ENCODE peak calls at places on chromosome 20, in eight cellular contexts. One of them, this sample, is unnamed.

GRCh38 chr20:32626859-32627636 is 41.9 kb upstream of the NOL4L start:
- DNase-seq in tibial artery: no peak
- DNase-seq in cardiac muscle cell: no peak
- DNase-seq in bronchial epithelial cell: no peak
- DNase-seq in mammary epithelial cell: no peak
- DNase-seq in small intestine: peak; percentile 13
- DNase-seq in stomach: peak; percentile 61
- DNase-seq in IMR-90: no peak
- DNase-seq in this sample: no peak

GRCh38 chr20:64265201-64265600 is 9.7 kb downstream of the PCMTD2 start:
- DNase-seq in tibial artery: no peak
- DNase-seq in cardiac muscle cell: no peak
- DNase-seq in bronchial epithelial cell: no peak
- DNase-seq in mammary epithelial cell: no peak
- DNase-seq in small intestine: no peak
- DNase-seq in stomach: no peak
- DNase-seq in IMR-90: no peak
- DNase-seq in this sample: no peak

GRCh38 chr20:25336561-25337422 is 53.8 kb downstream of the ABHD12 start:
- DNase-seq in tibial artery: no peak
- DNase-seq in cardiac muscle cell: peak; percentile 38
- DNase-seq in bronchial epithelial cell: peak; percentile 81
- DNase-seq in mammary epithelial cell: peak; percentile 76
- DNase-seq in small intestine: no peak
- DNase-seq in stomach: no peak
- DNase-seq in IMR-90: peak; percentile 35
- DNase-seq in this sample: no peak

GRCh38 chr20:33554914-33555420 is 65.1 kb downstream of the CBFA2T2 start:
- DNase-seq in tibial artery: no peak
- DNase-seq in cardiac muscle cell: peak; percentile 75
- DNase-seq in bronchial epithelial cell: peak; percentile 96
- DNase-seq in mammary epithelial cell: peak; percentile 86
- DNase-seq in small intestine: peak; percentile 88
- DNase-seq in stomach: no peak
- DNase-seq in IMR-90: peak; percentile 99
- DNase-seq in this sample: peak; percentile 67

GRCh38 chr20:45407783-45408645 is at the start of gene DBNDD2:
- DNase-seq in tibial artery: peak; percentile 35
- DNase-seq in cardiac muscle cell: no peak
- DNase-seq in bronchial epithelial cell: no peak
- DNase-seq in mammary epithelial cell: no peak
- DNase-seq in small intestine: no peak
- DNase-seq in stomach: no peak
- DNase-seq in IMR-90: no peak
- DNase-seq in this sample: no peak

GRCh38 chr20:63742381-63743024 is 2.9 kb downstream of the SLC2A4RG start:
- DNase-seq in tibial artery: no peak
- DNase-seq in cardiac muscle cell: no peak
- DNase-seq in bronchial epithelial cell: no peak
- DNase-seq in mammary epithelial cell: no peak
- DNase-seq in small intestine: no peak
- DNase-seq in stomach: no peak
- DNase-seq in IMR-90: no peak
- DNase-seq in this sample: no peak

GRCh38 chr20:32207626-32208498 is at the start of the genes PLAGL2 and POFUT1:
- DNase-seq in tibial artery: peak; percentile 84
- DNase-seq in cardiac muscle cell: peak; percentile 95
- DNase-seq in bronchial epithelial cell: peak; percentile 59
- DNase-seq in mammary epithelial cell: peak; percentile 87
- DNase-seq in small intestine: peak; percentile 89
- DNase-seq in stomach: peak; percentile 94
- DNase-seq in IMR-90: peak; percentile 82
- DNase-seq in this sample: peak; percentile 61

GRCh38 chr20:330233-331149 is 5.1 kb downstream of the SOX12 start:
- DNase-seq in tibial artery: no peak
- DNase-seq in cardiac muscle cell: peak; percentile 82
- DNase-seq in bronchial epithelial cell: peak; percentile 52
- DNase-seq in mammary epithelial cell: peak; percentile 50
- DNase-seq in small intestine: peak; percentile 53
- DNase-seq in stomach: peak; percentile 49
- DNase-seq in IMR-90: peak; percentile 66
- DNase-seq in this sample: peak; percentile 21

GRCh38 chr20:7971536-7972285 is 31.5 kb upstream of the HAO1 start:
- DNase-seq in tibial artery: no peak
- DNase-seq in cardiac muscle cell: no peak
- DNase-seq in bronchial epithelial cell: no peak
- DNase-seq in mammary epithelial cell: no peak
- DNase-seq in small intestine: no peak
- DNase-seq in stomach: no peak
- DNase-seq in IMR-90: peak; percentile 10
- DNase-seq in this sample: no peak

GRCh38 chr20:24669701-24670100 is 200.3 kb downstream of the SYNDIG1 start:
- DNase-seq in tibial artery: peak; percentile 13
- DNase-seq in cardiac muscle cell: no peak
- DNase-seq in bronchial epithelial cell: peak; percentile 4
- DNase-seq in mammary epithelial cell: no peak
- DNase-seq in small intestine: no peak
- DNase-seq in stomach: no peak
- DNase-seq in IMR-90: no peak
- DNase-seq in this sample: no peak

GRCh38 chr20:4025679-4026078 is 10.3 kb upstream of the RNF24 start:
- DNase-seq in tibial artery: no peak
- DNase-seq in cardiac muscle cell: no peak
- DNase-seq in bronchial epithelial cell: no peak
- DNase-seq in mammary epithelial cell: no peak
- DNase-seq in small intestine: no peak
- DNase-seq in stomach: no peak
- DNase-seq in IMR-90: no peak
- DNase-seq in this sample: no peak

GRCh38 chr20:49424536-49424935 is 57.9 kb downstream of the KCNB1 start:
- DNase-seq in tibial artery: no peak
- DNase-seq in cardiac muscle cell: no peak
- DNase-seq in bronchial epithelial cell: no peak
- DNase-seq in mammary epithelial cell: no peak
- DNase-seq in small intestine: no peak
- DNase-seq in stomach: no peak
- DNase-seq in IMR-90: no peak
- DNase-seq in this sample: no peak

GRCh38 chr20:19737025-19737424 is 21.0 kb upstream of the RIN2 start:
- DNase-seq in tibial artery: no peak
- DNase-seq in cardiac muscle cell: no peak
- DNase-seq in bronchial epithelial cell: peak; percentile 100
- DNase-seq in mammary epithelial cell: peak; percentile 98
- DNase-seq in small intestine: peak; percentile 87
- DNase-seq in stomach: no peak
- DNase-seq in IMR-90: peak; percentile 48
- DNase-seq in this sample: peak; percentile 63

GRCh38 chr20:25061103-25061799 is 3.3 kb upstream of the ACSS1 start:
- DNase-seq in tibial artery: peak; percentile 0
- DNase-seq in cardiac muscle cell: no peak
- DNase-seq in bronchial epithelial cell: no peak
- DNase-seq in mammary epithelial cell: no peak
- DNase-seq in small intestine: peak; percentile 21
- DNase-seq in stomach: peak; percentile 68
- DNase-seq in IMR-90: no peak
- DNase-seq in this sample: no peak

GRCh38 chr20:25015986-25016385 is 23.4 kb upstream of the APMAP start:
- DNase-seq in tibial artery: peak; percentile 5
- DNase-seq in cardiac muscle cell: no peak
- DNase-seq in bronchial epithelial cell: no peak
- DNase-seq in mammary epithelial cell: no peak
- DNase-seq in small intestine: no peak
- DNase-seq in stomach: peak; percentile 22
- DNase-seq in IMR-90: no peak
- DNase-seq in this sample: no peak

GRCh38 chr20:36645998-36646397 is at the start of gene SLA2:
- DNase-seq in tibial artery: no peak
- DNase-seq in cardiac muscle cell: no peak
- DNase-seq in bronchial epithelial cell: no peak
- DNase-seq in mammary epithelial cell: no peak
- DNase-seq in small intestine: peak; percentile 53
- DNase-seq in stomach: peak; percentile 43
- DNase-seq in IMR-90: no peak
- DNase-seq in this sample: no peak

GRCh38 chr20:64242797-64243475 is 12.6 kb upstream of the PCMTD2 start:
- DNase-seq in tibial artery: no peak
- DNase-seq in cardiac muscle cell: no peak
- DNase-seq in bronchial epithelial cell: no peak
- DNase-seq in mammary epithelial cell: no peak
- DNase-seq in small intestine: no peak
- DNase-seq in stomach: no peak
- DNase-seq in IMR-90: no peak
- DNase-seq in this sample: no peak

GRCh38 chr20:53030061-53030460 is 57.9 kb downstream of the TSHZ2 start:
- DNase-seq in tibial artery: no peak
- DNase-seq in cardiac muscle cell: no peak
- DNase-seq in bronchial epithelial cell: no peak
- DNase-seq in mammary epithelial cell: no peak
- DNase-seq in small intestine: no peak
- DNase-seq in stomach: no peak
- DNase-seq in IMR-90: no peak
- DNase-seq in this sample: no peak

GRCh38 chr20:3777726-3778629 is 3.3 kb downstream of the SPEF1 start:
- DNase-seq in tibial artery: peak; percentile 73
- DNase-seq in cardiac muscle cell: peak; percentile 37
- DNase-seq in bronchial epithelial cell: peak; percentile 26
- DNase-seq in mammary epithelial cell: peak; percentile 44
- DNase-seq in small intestine: peak; percentile 30
- DNase-seq in stomach: peak; percentile 62
- DNase-seq in IMR-90: no peak
- DNase-seq in this sample: no peak

GRCh38 chr20:1933465-1933870 is 38.3 kb downstream of the SIRPA start:
- DNase-seq in tibial artery: peak; percentile 65
- DNase-seq in cardiac muscle cell: peak; percentile 81
- DNase-seq in bronchial epithelial cell: no peak
- DNase-seq in mammary epithelial cell: no peak
- DNase-seq in small intestine: no peak
- DNase-seq in stomach: no peak
- DNase-seq in IMR-90: peak; percentile 36
- DNase-seq in this sample: peak; percentile 53

DNA sequence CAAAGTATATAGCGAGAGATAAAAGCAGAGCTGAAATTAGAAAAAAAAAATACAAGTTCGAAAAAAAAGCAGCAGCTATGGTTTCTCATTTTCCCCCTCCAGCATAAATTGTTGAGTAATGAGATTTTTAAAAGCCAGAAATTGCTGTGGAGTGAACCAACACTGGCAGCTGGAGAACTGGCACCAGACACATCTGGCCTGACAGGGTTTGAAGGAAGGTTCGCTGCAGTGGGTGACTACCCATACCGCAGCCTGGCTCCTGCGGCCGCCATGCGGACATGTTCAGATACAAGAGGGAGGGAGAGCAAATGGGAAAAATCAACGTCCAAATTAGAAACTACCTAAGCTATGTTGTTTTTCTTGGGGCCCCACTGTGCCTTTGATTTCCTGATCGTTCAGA is 3.3 kb downstream of the APCDD1L start:
- DNase-seq in tibial artery: no peak
- DNase-seq in cardiac muscle cell: no peak
- DNase-seq in bronchial epithelial cell: no peak
- DNase-seq in mammary epithelial cell: no peak
- DNase-seq in small intestine: no peak
- DNase-seq in stomach: no peak
- DNase-seq in IMR-90: no peak
- DNase-seq in this sample: no peak
- H3K4me3 ChIP-seq in tibial artery: no peak overlapping the region
- H3K4me3 ChIP-seq in cardiac muscle cell: no peak overlapping the region
- H3K4me3 ChIP-seq in bronchial epithelial cell: no peak overlapping the region
- H3K4me3 ChIP-seq in mammary epithelial cell: no peak overlapping the region
- H3K4me3 ChIP-seq in small intestine: no peak overlapping the region
- H3K4me3 ChIP-seq in stomach: no peak overlapping the region
- H3K4me3 ChIP-seq in IMR-90: no peak overlapping the region
- H3K4me3 ChIP-seq in this sample: no peak overlapping the region

DNA sequence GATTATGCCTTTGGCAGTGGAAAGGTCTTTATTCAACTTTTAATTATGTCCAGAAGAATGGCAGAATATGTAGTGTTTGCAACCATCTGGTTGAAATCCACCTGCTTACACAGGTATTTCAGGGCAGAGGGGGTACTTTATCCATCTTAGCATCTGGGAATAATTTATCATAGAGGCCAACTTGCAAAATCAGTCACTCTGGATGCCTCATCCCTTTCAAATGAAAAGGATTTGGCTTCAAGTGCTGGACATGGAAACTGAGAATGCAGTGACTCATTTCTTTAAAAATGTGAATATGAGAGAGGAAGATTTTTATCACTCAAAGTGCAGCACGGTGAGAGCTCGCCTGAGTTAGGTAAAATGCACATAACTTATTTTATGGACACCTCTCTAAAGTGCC is 758.3 kb downstream of the KIF16B start:
- DNase-seq in tibial artery: no peak
- DNase-seq in cardiac muscle cell: no peak
- DNase-seq in bronchial epithelial cell: peak; percentile 55
- DNase-seq in mammary epithelial cell: peak; percentile 57
- DNase-seq in small intestine: no peak
- DNase-seq in stomach: no peak
- DNase-seq in IMR-90: no peak
- DNase-seq in this sample: no peak
- H3K4me3 ChIP-seq in tibial artery: no peak overlapping the region
- H3K4me3 ChIP-seq in cardiac muscle cell: no peak overlapping the region
- H3K4me3 ChIP-seq in bronchial epithelial cell: no peak overlapping the region
- H3K4me3 ChIP-seq in mammary epithelial cell: no peak overlapping the region
- H3K4me3 ChIP-seq in small intestine: no peak overlapping the region
- H3K4me3 ChIP-seq in stomach: no peak overlapping the region
- H3K4me3 ChIP-seq in IMR-90: no peak overlapping the region
- H3K4me3 ChIP-seq in this sample: no peak overlapping the region

DNA sequence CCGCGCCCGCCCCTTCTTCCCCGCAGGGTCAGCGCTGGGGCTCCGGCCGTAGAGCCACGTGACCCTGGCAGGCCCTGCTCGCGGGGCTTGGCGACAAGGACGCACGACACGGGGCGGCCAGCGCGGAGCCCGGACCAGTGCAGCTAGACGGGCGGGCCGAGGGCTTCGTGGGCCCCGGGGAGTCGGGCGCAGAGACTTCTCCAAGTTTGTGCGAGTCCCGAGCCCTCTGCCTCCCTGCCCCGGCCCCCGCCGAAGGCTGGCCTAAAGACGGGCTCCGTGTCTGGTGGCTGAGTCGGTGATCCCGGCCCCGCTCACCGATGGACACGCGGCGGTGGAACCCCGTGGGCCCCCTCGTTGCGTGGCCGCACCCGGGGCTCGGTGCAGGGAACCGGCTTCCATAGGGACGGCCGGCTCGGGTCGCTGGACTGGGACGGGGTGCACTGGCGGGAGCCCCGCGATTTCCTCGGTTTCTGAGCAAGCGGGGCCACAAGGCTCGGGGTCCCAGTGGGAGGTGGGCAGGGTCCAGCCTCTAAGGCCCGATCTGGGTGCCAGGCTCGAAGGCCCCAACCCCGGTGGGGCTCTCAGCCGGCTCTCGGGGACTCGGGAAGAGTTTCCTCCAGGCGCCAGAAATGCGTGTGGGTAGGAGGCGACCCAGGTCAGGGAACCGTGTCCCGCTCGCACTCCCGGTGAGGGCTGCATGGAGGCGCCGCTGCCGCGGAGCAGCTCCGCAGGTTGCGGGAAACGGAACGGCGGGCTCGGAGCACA is 461 bp upstream of the GATA5 start:
- DNase-seq in tibial artery: no peak
- DNase-seq in cardiac muscle cell: peak; percentile 93
- DNase-seq in bronchial epithelial cell: no peak
- DNase-seq in mammary epithelial cell: no peak
- DNase-seq in small intestine: peak; percentile 71
- DNase-seq in stomach: peak; percentile 81
- DNase-seq in IMR-90: no peak
- DNase-seq in this sample: no peak
- H3K4me3 ChIP-seq in tibial artery: peak overlapping the region; percentile 36
- H3K4me3 ChIP-seq in cardiac muscle cell: peak overlapping the region; percentile 63
- H3K4me3 ChIP-seq in bronchial epithelial cell: no peak overlapping the region
- H3K4me3 ChIP-seq in mammary epithelial cell: no peak overlapping the region
- H3K4me3 ChIP-seq in small intestine: peak overlapping the region; percentile 91
- H3K4me3 ChIP-seq in stomach: peak overlapping the region; percentile 48
- H3K4me3 ChIP-seq in IMR-90: no peak overlapping the region
- H3K4me3 ChIP-seq in this sample: no peak overlapping the region

GRCh38 chr20:51696304-51697118 is 71.7 kb downstream of the ATP9A start:
- DNase-seq in tibial artery: no peak
- DNase-seq in cardiac muscle cell: peak; percentile 37
- DNase-seq in bronchial epithelial cell: peak; percentile 37
- DNase-seq in mammary epithelial cell: no peak
- DNase-seq in small intestine: no peak
- DNase-seq in stomach: no peak
- DNase-seq in IMR-90: no peak
- DNase-seq in this sample: no peak
- H3K4me3 ChIP-seq in tibial artery: no peak overlapping the region
- H3K4me3 ChIP-seq in cardiac muscle cell: no peak overlapping the region
- H3K4me3 ChIP-seq in bronchial epithelial cell: no peak overlapping the region
- H3K4me3 ChIP-seq in mammary epithelial cell: no peak overlapping the region
- H3K4me3 ChIP-seq in small intestine: no peak overlapping the region
- H3K4me3 ChIP-seq in stomach: no peak overlapping the region
- H3K4me3 ChIP-seq in IMR-90: no peak overlapping the region
- H3K4me3 ChIP-seq in this sample: peak overlapping the region; percentile 20